ENCODE peak calls at places on chromosomes 16 and 17, in ten cellular contexts. M, W, R, I, Z, G, J, K, C and O are unnamed samples. For H3K9me3, the result is how much of the 10 kb centered on the place peaks cover.

GRCh38 chr17:49616546-49617205 is 41.0 kb downstream of the NXPH3 start:
- DNase-seq in J (peak), I (no peak), K (peak), G (peak), W (peak), Z (peak), C (no peak), R (no peak), M (no peak), O (peak)

GRCh38 chr16:87044829-87045228 is 272.4 kb downstream of the C16orf95 start:
- DNase-seq in K (peak), Z (no peak), I (no peak), M (no peak), C (no peak), W (no peak), G (no peak), R (no peak), J (no peak), O (no peak)

GRCh38 chr16:66551362-66551761 is 1.0 kb upstream of the CKLF start:
- DNase-seq in M (peak), R (peak), J (no peak), Z (no peak), C (no peak), I (peak), W (peak), K (no peak), G (peak), O (no peak)

GRCh38 chr16:6643083-6643686 is 689.5 kb upstream of the RBFOX1 start:
- DNase-seq in C (peak), I (no peak), Z (peak), K (no peak), M (no peak), G (peak), J (no peak), W (peak), R (peak), O (no peak)

GRCh38 chr16:23509441-23509754 is 896 bp downstream of the GGA2 start:
- DNase-seq in R (no peak), Z (no peak), W (no peak), K (no peak), J (no peak), G (no peak), I (no peak), C (no peak), M (no peak), O (no peak)

GRCh38 chr17:77440571-77440981 is 299.8 kb downstream of the SEC14L1 start:
- DNase-seq in W (no peak), M (no peak), R (no peak), Z (no peak), G (no peak), I (no peak), K (no peak), J (no peak), C (no peak), O (no peak)

GRCh38 chr16:1348926-1349325 is 2.8 kb downstream of the TSR3 start:
- DNase-seq in C (no peak), W (no peak), G (no peak), J (no peak), I (no peak), K (no peak), R (no peak), Z (no peak), M (no peak), O (no peak)

GRCh38 chr17:6815775-6816174 is 15.8 kb downstream of the TEKT1 start:
- DNase-seq in R (no peak), Z (no peak), W (no peak), J (no peak), C (no peak), G (no peak), I (no peak), K (no peak), M (no peak), O (no peak)

GRCh38 chr17:47837401-47838039 is 3.6 kb downstream of the SCRN2 start:
- DNase-seq in K (no peak), G (no peak), J (no peak), C (no peak), Z (no peak), M (no peak), R (peak), I (no peak), W (peak), O (peak)

GRCh38 chr17:38322897-38323296 is 20.9 kb downstream of the GPR179 start:
- DNase-seq in I (no peak), K (no peak), W (no peak), Z (no peak), C (no peak), M (no peak), G (no peak), R (peak), J (no peak), O (no peak)

GRCh38 chr17:5533486-5534315 is 47.3 kb downstream of the MIS12 start:
- DNase-seq in G (no peak), C (no peak), M (no peak), W (peak), R (no peak), K (no peak), J (no peak), Z (no peak), I (no peak), O (no peak)

GRCh38 chr17:73650147-73650546 is 5.9 kb upstream of the SDK2 start:
- DNase-seq in I (no peak), W (no peak), R (no peak), M (no peak), K (no peak), C (no peak), Z (peak), J (no peak), G (no peak), O (no peak)

GRCh38 chr17:42653179-42654124 is 5.6 kb upstream of the TUBG2 start:
- DNase-seq in C (no peak), M (no peak), Z (peak), I (no peak), R (peak), K (peak), W (peak), G (peak), J (peak), O (peak)

GRCh38 chr16:82832861-82833260 is 206.1 kb downstream of the CDH13 start:
- DNase-seq in M (no peak), I (no peak), C (no peak), W (peak), J (no peak), Z (peak), G (no peak), K (no peak), R (peak), O (no peak)

GRCh38 chr17:55607736-55608341 is 96.6 kb upstream of the SMIM36 start:
- DNase-seq in K (no peak), J (peak), I (no peak), W (peak), Z (peak), M (no peak), C (no peak), G (peak), R (peak), O (peak)

GRCh38 chr17:75512946-75513666 is 2.2 kb downstream of the CASKIN2 start:
- DNase-seq in I (no peak), K (no peak), G (no peak), J (no peak), R (peak), M (no peak), Z (no peak), C (no peak), W (peak), O (no peak)

GRCh38 chr17:16623282-16623681 is 30.4 kb downstream of the ZNF624 start:
- DNase-seq in K (no peak), Z (no peak), G (no peak), W (no peak), I (no peak), C (no peak), M (no peak), R (no peak), J (no peak), O (no peak)
- H3K9me3 ChIP-seq in K (under half), Z (under half), G (under half), W (under half), I (half or more), C (half or more), M (under half), R (half or more), J (under half), O (under half)

DNA sequence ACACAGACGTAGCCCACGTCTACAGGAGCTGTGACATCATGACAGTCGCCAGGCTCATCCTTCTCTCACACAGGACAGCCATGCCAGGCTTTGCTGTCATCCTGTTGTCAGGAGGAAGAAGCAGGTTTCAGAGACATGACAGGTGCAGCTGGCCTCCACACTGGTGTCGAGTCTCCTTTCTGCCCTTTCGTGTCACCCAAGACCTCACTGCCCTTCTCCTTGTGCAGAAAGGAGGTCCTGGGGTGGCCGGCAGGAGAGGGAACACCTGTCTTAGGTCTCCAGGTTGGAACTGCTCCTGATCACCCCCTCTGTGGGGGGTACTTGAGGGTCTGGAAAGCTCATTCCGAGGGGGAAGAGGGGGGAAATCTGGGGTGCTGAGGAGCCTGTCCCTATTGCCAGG is 41.6 kb upstream of the IRF8 start:
- DNase-seq in G (no peak), I (no peak), Z (no peak), M (no peak), C (no peak), W (no peak), J (no peak), R (no peak), K (peak), O (no peak)
- H3K9me3 ChIP-seq in G (under half), I (under half), Z (under half), M (under half), C (under half), W (under half), J (under half), R (under half), K (under half), O (under half)

GRCh38 chr16:34054969-34055368 is 595.6 kb downstream of the TP53TG3F start:
- DNase-seq in J (no peak), W (no peak), R (no peak), G (no peak), C (no peak), Z (no peak), M (no peak), K (no peak), I (no peak), O (no peak)
- H3K9me3 ChIP-seq in J (under half), W (under half), R (under half), G (under half), C (under half), Z (under half), M (under half), K (under half), I (under half), O (under half)

GRCh38 chr16:35713762-35714650 is 2254.6 kb downstream of the TP53TG3F start:
- DNase-seq in M (no peak), G (no peak), W (no peak), I (no peak), K (no peak), J (no peak), R (no peak), Z (no peak), C (no peak), O (no peak)
- H3K9me3 ChIP-seq in M (under half), G (under half), W (under half), I (under half), K (under half), J (under half), R (under half), Z (under half), C (under half), O (under half)

GRCh38 chr17:22266231-22266630 is 573.9 kb downstream of the KCNJ18 start:
- DNase-seq in W (no peak), M (no peak), R (no peak), I (no peak), J (no peak), Z (no peak), G (no peak), K (no peak), C (no peak), O (no peak)

GRCh38 chr17:22270381-22270780 is 578.1 kb downstream of the KCNJ18 start:
- DNase-seq in W (no peak), G (no peak), K (no peak), R (no peak), I (no peak), J (no peak), C (no peak), M (no peak), Z (no peak), O (no peak)

GRCh38 chr17:22267019-22267418 is 574.7 kb downstream of the KCNJ18 start:
- DNase-seq in I (no peak), J (no peak), G (no peak), Z (no peak), K (no peak), C (no peak), R (no peak), M (no peak), W (no peak), O (no peak)

GRCh38 chr17:22268214-22268911 is 576.0 kb downstream of the KCNJ18 start:
- DNase-seq in W (no peak), G (no peak), I (no peak), C (no peak), J (no peak), K (no peak), M (no peak), Z (no peak), R (no peak), O (no peak)

DNA sequence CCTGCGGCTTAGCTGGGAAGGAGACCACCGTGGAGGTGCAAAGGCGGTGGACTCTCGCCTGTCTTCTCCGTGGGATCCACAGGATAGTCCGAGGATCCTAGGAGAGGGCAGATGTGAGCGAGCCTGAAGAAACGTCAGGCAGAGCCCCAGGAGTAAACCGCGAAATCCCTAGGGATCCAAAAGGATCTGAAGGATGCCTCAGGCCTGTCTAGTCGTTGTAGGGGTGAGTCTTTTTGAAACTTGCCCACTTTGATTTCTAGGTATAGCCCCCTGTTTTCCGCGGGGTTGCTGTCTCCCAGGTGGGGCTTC is 576.5 kb downstream of the KCNJ18 start:
- DNase-seq in R (no peak), Z (no peak), G (no peak), M (no peak), I (no peak), J (no peak), W (no peak), C (no peak), K (no peak), O (no peak)
- H3K9me3 ChIP-seq in R (under half), Z (under half), G (under half), M (under half), I (under half), J (under half), W (under half), C (under half), K (under half), O (under half)

DNA sequence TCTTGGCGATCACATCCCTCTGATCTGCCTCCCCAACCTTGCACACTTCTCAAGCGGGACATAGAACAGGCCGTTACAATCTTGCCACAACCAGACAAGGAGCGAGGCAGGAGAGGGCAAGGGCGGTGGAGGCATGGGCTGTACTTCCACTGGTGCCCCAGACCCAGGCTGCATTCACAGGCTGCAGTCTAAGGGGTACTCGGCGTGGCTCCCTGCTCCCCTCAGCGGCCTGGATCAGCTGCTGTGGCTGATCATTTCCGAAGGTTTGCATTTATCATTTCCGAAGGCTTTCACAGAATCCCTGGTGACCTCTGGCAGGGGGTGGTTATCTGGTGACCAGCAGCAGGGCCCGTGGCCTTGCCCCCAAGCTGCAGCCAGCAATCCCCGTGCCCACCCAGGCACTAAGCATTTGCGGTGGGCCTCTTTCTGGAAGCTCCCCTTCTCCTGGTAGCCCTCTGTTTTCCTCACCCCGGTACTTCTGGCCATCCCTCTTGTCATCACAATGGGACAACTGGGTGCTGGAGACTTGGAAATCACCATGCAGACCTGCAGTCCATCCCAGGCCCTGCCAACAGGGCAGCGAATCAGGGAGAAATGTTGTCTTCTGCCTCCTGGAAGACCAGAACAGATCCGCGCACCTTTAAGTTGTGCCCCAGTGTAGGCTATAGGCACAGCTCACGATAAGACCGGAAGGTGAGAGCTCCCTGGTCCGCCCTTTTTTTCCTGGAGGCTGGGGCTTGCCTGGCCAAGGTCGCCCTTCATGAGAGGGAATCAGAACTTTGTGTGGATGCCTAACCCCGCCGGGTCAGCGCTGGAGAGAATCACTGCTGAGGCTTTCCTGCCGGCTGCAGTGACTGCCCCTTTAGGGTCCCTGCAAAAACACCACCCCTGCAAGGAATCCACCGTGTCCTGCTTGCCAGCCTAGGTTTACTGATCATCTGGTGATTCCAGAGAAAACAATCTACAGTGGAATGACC is 1739.1 kb downstream of the TP53TG3F start:
- DNase-seq in C (no peak), I (no peak), G (no peak), W (no peak), R (no peak), J (no peak), M (no peak), K (peak), Z (no peak), O (peak)
- H3K9me3 ChIP-seq in C (under half), I (under half), G (under half), W (under half), R (under half), J (under half), M (under half), K (under half), Z (under half), O (under half)

GRCh38 chr16:48592839-48593429 is 17.0 kb downstream of the N4BP1 start:
- DNase-seq in R (no peak), I (no peak), J (no peak), W (no peak), G (no peak), C (no peak), M (no peak), Z (no peak), K (no peak), O (no peak)
- H3K9me3 ChIP-seq in R (under half), I (under half), J (under half), W (under half), G (under half), C (under half), M (under half), Z (under half), K (under half), O (under half)